ENCODE peak calls at places on chromosomes 3 and 15, in nine cellular contexts. Q is NCI-H460; C is glomerular endothelial cell; Y is vagina; H is NCI-H1436; P is progenitor cell of endocrine pancreas; O is CD4-positive, alpha-beta T cell; R is NCI-H1092 treated with DMSO at 0.1 percent for 48 hours; G is left ventricle myocardium inferior. X is an unnamed sample.

GRCh38 chr15:82810061-82810862 is 834 bp downstream of the WHAMM start:
- DNase-seq in H (no peak), P (peak), Q (no peak), R (peak), O (peak), C (no peak), Y (no peak), G (peak), X (peak)

GRCh38 chr15:63977102-63977501 is 69.2 kb downstream of the DAPK2 start:
- DNase-seq in Y (peak), Q (no peak), P (no peak), H (no peak), C (no peak), G (no peak), R (no peak), O (no peak), X (no peak)

GRCh38 chr3:146542179-146542578 is 2.2 kb downstream of the PLSCR1 start:
- DNase-seq in Y (no peak), G (no peak), H (no peak), O (no peak), Q (no peak), R (no peak), C (no peak), P (no peak), X (no peak)

GRCh38 chr15:61057830-61058529 is 171.1 kb downstream of the RORA start:
- DNase-seq in C (no peak), H (no peak), R (no peak), P (no peak), G (no peak), Y (no peak), O (no peak), Q (no peak), X (no peak)

GRCh38 chr15:61037031-61037430 is 192.1 kb downstream of the RORA start:
- DNase-seq in H (no peak), O (no peak), C (no peak), G (no peak), Q (no peak), P (no peak), Y (no peak), R (no peak), X (no peak)

GRCh38 chr3:116057403-116058006 is 387.8 kb downstream of the LSAMP start:
- DNase-seq in R (no peak), C (no peak), P (no peak), G (no peak), O (no peak), Y (no peak), H (no peak), Q (no peak), X (no peak)

GRCh38 chr3:127074900-127075360 is 92.0 kb downstream of the PLXNA1 start:
- DNase-seq in P (no peak), C (no peak), G (no peak), Q (no peak), R (peak), Y (no peak), O (no peak), H (no peak), X (peak)

GRCh38 chr15:59703979-59704796 is 15.1 kb upstream of the BNIP2 start:
- DNase-seq in P (no peak), O (no peak), H (no peak), Y (no peak), C (no peak), Q (no peak), R (no peak), G (no peak), X (no peak)

GRCh38 chr3:169034401-169034800 is 629.1 kb downstream of the MECOM start:
- DNase-seq in G (no peak), Q (no peak), O (no peak), P (no peak), R (no peak), Y (no peak), C (no peak), H (no peak), X (no peak)

GRCh38 chr3:17945799-17946381 is 203.5 kb upstream of the TBC1D5 start:
- DNase-seq in O (no peak), H (no peak), G (no peak), R (no peak), Q (no peak), Y (no peak), C (no peak), P (no peak), X (no peak)

GRCh38 chr3:194714564-194714963 is 28.9 kb downstream of the FAM43A start:
- DNase-seq in H (no peak), O (no peak), Q (no peak), R (no peak), C (no peak), P (no peak), Y (no peak), G (no peak), X (no peak)

GRCh38 chr3:146165370-146165769 is 4.4 kb upstream of the PLOD2 start:
- DNase-seq in Q (no peak), R (no peak), H (no peak), C (no peak), G (no peak), O (no peak), P (no peak), Y (no peak), X (no peak)

GRCh38 chr3:140273542-140274195 is 338.7 kb downstream of the CLSTN2 start:
- DNase-seq in Y (no peak), G (no peak), P (no peak), Q (no peak), C (no peak), R (no peak), O (no peak), H (no peak), X (no peak)

GRCh38 chr15:78415284-78415683 is 22.7 kb upstream of the IREB2 start:
- DNase-seq in C (no peak), H (peak), Q (no peak), R (peak), P (no peak), G (no peak), O (no peak), Y (no peak), X (no peak)

GRCh38 chr3:123636431-123636841 is 51.6 kb upstream of the HACD2 start:
- DNase-seq in G (no peak), P (peak), Q (no peak), R (peak), Y (no peak), O (no peak), H (no peak), C (no peak), X (no peak)

GRCh38 chr3:21330293-21330692 is 420.7 kb downstream of the ZNF385D start:
- DNase-seq in C (no peak), R (no peak), O (no peak), H (no peak), Q (no peak), G (no peak), Y (no peak), P (no peak), X (peak)

GRCh38 chr3:60955034-60955433 is 296.2 kb downstream of the FHIT start:
- DNase-seq in Q (no peak), G (no peak), P (no peak), O (no peak), H (no peak), Y (no peak), R (no peak), C (no peak), X (no peak)

GRCh38 chr3:8848696-8849131 is 79.3 kb upstream of the OXTR start:
- DNase-seq in O (no peak), Q (no peak), G (no peak), R (no peak), P (no peak), H (no peak), Y (peak), C (no peak), X (no peak)

GRCh38 chr3:111926266-111926676 is 52.6 kb upstream of the ABHD10 start:
- DNase-seq in G (no peak), H (no peak), C (no peak), R (no peak), P (no peak), Y (no peak), Q (no peak), O (no peak), X (no peak)

GRCh38 chr3:25830373-25831305 is 40.7 kb downstream of the OXSM start:
- DNase-seq in O (no peak), R (no peak), P (no peak), C (no peak), G (no peak), H (no peak), Q (no peak), Y (no peak), X (no peak)

GRCh38 chr15:77646104-77646694 is 13.5 kb upstream of the LINGO1 start:
- DNase-seq in P (no peak), C (no peak), G (no peak), Q (no peak), R (no peak), O (no peak), H (no peak), Y (no peak), X (no peak)

GRCh38 chr15:52042051-52042851 is 23.2 kb downstream of the MAPK6 start:
- DNase-seq in Q (no peak), Y (no peak), H (no peak), R (no peak), G (no peak), C (no peak), O (no peak), P (no peak), X (no peak)